ENCODE peak calls at places on chromosome 11, in ten cellular contexts. V is iris pigment epithelial cell; O is activated T-cell treated with anti-CD3 and anti-CD28 coated beads, Interleukin-2, amount 50 U/mL, for 48 hours; W is activated CD8-positive, alpha-beta memory T cell treated with anti-CD3 and anti-CD28 coated beads, Interleukin-2, amount 10 ng/mL, durations not matched to agents 7 days and 5 days; P is neural crest cell; C is stimulated activated CD8-positive, alpha-beta memory T cell treated with anti-CD3 and anti-CD28 coated beads, Interleukin-4, amount 100 ng/mL, for 1 hour; X is GM04503; E is GM04504; G is OCI-LY7; I is H4. Q is an unnamed sample.

GRCh38 chr11:75582935-75583709 is 21.1 kb downstream of the SERPINH1 start:
- DNase-seq in V (peak), O (peak), W (peak), P (peak), C (peak), X (no peak), E (no peak), G (peak), I (peak), Q (peak)

GRCh38 chr11:91433284-91434010 is 791.2 kb upstream of the FAT3 start:
- DNase-seq in V (no peak), O (no peak), W (no peak), P (no peak), C (no peak), X (no peak), E (no peak), G (no peak), I (peak), Q (peak)

GRCh38 chr11:47616726-47617416 is 22.7 kb upstream of the C1QTNF4 start:
- DNase-seq in V (peak), O (no peak), W (peak), P (peak), C (no peak), X (peak), E (peak), G (peak), I (peak), Q (peak)

GRCh38 chr11:126146454-126147192 is 64.8 kb downstream of the RPUSD4 start:
- DNase-seq in V (no peak), O (no peak), W (no peak), P (peak), C (no peak), X (no peak), E (no peak), G (no peak), I (no peak), Q (peak)

GRCh38 chr11:119359365-119360229 is 13.1 kb upstream of the MFRP start:
- DNase-seq in V (no peak), O (no peak), W (no peak), P (no peak), C (no peak), X (no peak), E (no peak), G (peak), I (no peak), Q (no peak)

GRCh38 chr11:111796696-111797095 is 30.5 kb upstream of the PPP2R1B start:
- DNase-seq in V (peak), O (no peak), W (no peak), P (no peak), C (no peak), X (no peak), E (no peak), G (no peak), I (no peak), Q (no peak)

GRCh38 chr11:63532150-63532549 is 4.5 kb upstream of the PLAAT4 start:
- DNase-seq in V (no peak), O (no peak), W (no peak), P (no peak), C (no peak), X (no peak), E (no peak), G (no peak), I (no peak), Q (peak)

GRCh38 chr11:31779268-31779879 is 31.7 kb downstream of the PAX6 start:
- DNase-seq in V (peak), O (no peak), W (no peak), P (no peak), C (no peak), X (peak), E (peak), G (no peak), I (no peak), Q (peak)

GRCh38 chr11:47333526-47333845 is 19.0 kb downstream of the MYBPC3 start:
- DNase-seq in V (no peak), O (no peak), W (no peak), P (no peak), C (no peak), X (no peak), E (no peak), G (no peak), I (no peak), Q (no peak)

GRCh38 chr11:104148696-104149095 is 15.3 kb downstream of the PDGFD start:
- DNase-seq in V (no peak), O (no peak), W (no peak), P (no peak), C (no peak), X (no peak), E (no peak), G (no peak), I (no peak), Q (no peak)

GRCh38 chr11:57777969-57778317 is 16.3 kb downstream of the CTNND1 start:
- DNase-seq in V (no peak), O (no peak), W (no peak), P (no peak), C (no peak), X (no peak), E (no peak), G (no peak), I (peak), Q (peak)

GRCh38 chr11:821513-822371 is 3.0 kb downstream of the PNPLA2 start:
- DNase-seq in V (no peak), O (no peak), W (no peak), P (no peak), C (no peak), X (no peak), E (no peak), G (no peak), I (no peak), Q (no peak)

GRCh38 chr11:22787565-22788162 is 41.9 kb downstream of the SVIP start:
- DNase-seq in V (peak), O (no peak), W (peak), P (peak), C (no peak), X (no peak), E (peak), G (peak), I (peak), Q (peak)

GRCh38 chr11:73648629-73649046 is 2.3 kb downstream of the PLEKHB1 start:
- DNase-seq in V (no peak), O (no peak), W (no peak), P (no peak), C (no peak), X (no peak), E (no peak), G (no peak), I (no peak), Q (no peak)

GRCh38 chr11:32888805-32889204 is 3.8 kb upstream of the QSER1 start:
- DNase-seq in V (peak), O (no peak), W (no peak), P (no peak), C (no peak), X (no peak), E (no peak), G (no peak), I (no peak), Q (peak)

GRCh38 chr11:3041699-3042098 is 15.5 kb downstream of the CARS1 start:
- DNase-seq in V (no peak), O (no peak), W (no peak), P (no peak), C (no peak), X (no peak), E (no peak), G (no peak), I (no peak), Q (no peak)

GRCh38 chr11:118202599-118203422 is 22.0 kb downstream of the JAML start:
- DNase-seq in V (no peak), O (peak), W (peak), P (no peak), C (peak), X (no peak), E (no peak), G (no peak), I (no peak), Q (no peak)

GRCh38 chr11:8650401-8650990 is 32.0 kb downstream of the TRIM66 start:
- DNase-seq in V (no peak), O (no peak), W (no peak), P (no peak), C (no peak), X (peak), E (peak), G (no peak), I (no peak), Q (no peak)

GRCh38 chr11:1534682-1535081 is 37.4 kb downstream of the DUSP8 start:
- DNase-seq in V (no peak), O (no peak), W (no peak), P (no peak), C (no peak), X (no peak), E (no peak), G (no peak), I (no peak), Q (peak)

GRCh38 chr11:39304586-39304985 is 2154.9 kb downstream of the LRRC4C start:
- DNase-seq in V (no peak), O (no peak), W (no peak), P (no peak), C (no peak), X (no peak), E (no peak), G (no peak), I (no peak), Q (no peak)

GRCh38 chr11:65329944-65330403 is 3.7 kb upstream of the DPF2 start:
- DNase-seq in V (peak), O (peak), W (peak), P (peak), C (peak), X (peak), E (peak), G (peak), I (peak), Q (peak)

GRCh38 chr11:1765871-1766718 is 2.4 kb upstream of the CTSD start:
- DNase-seq in V (no peak), O (no peak), W (no peak), P (no peak), C (no peak), X (no peak), E (no peak), G (no peak), I (no peak), Q (no peak)

GRCh38 chr11:92222701-92223100 is 1.9 kb upstream of the FAT3 start:
- DNase-seq in V (no peak), O (no peak), W (no peak), P (no peak), C (no peak), X (no peak), E (no peak), G (no peak), I (no peak), Q (peak)

GRCh38 chr11:118895093-118896039 is 11.7 kb downstream of the CXCR5 start:
- DNase-seq in V (no peak), O (peak), W (peak), P (no peak), C (no peak), X (no peak), E (no peak), G (peak), I (no peak), Q (no peak)

GRCh38 chr11:116232364-116232801 is 540.4 kb downstream of the BUD13 start:
- DNase-seq in V (no peak), O (no peak), W (no peak), P (no peak), C (no peak), X (no peak), E (no peak), G (no peak), I (no peak), Q (peak)

GRCh38 chr11:104858882-104859735 is 39.2 kb downstream of the CASP12 start:
- DNase-seq in V (peak), O (no peak), W (no peak), P (no peak), C (no peak), X (no peak), E (no peak), G (no peak), I (no peak), Q (no peak)

GRCh38 chr11:1237851-1238250 is 15.0 kb downstream of the MUC5B start:
- DNase-seq in V (no peak), O (no peak), W (no peak), P (no peak), C (no peak), X (no peak), E (no peak), G (no peak), I (no peak), Q (no peak)

Q was measured in astrocyte of the hippocampus.